ENCODE peak calls at places on chromosomes 16 and 17, in seven cellular contexts. G is H9, S is GM23338, B is heart right ventricle, H is IMR-90, D is fibroblast of lung, V is ovary. T is an unnamed sample.
A peak's percentile ranks its signal among the peaks of the same experiment; 100 is the strongest.

GRCh38 chr16:69413045-69413664 is 11.3 kb upstream of the CYB5B start:
- DNase-seq in V (no peak), G (no peak), B (no peak), H (no peak), D (no peak), S (no peak), T (no peak)

GRCh38 chr16:59192551-59193199 is 458.6 kb upstream of the GOT2 start:
- DNase-seq in B (no peak), G (peak; percentile 68), H (peak; percentile 11), S (peak; percentile 91), D (peak; percentile 34), V (no peak), T (no peak)

GRCh38 chr17:69246726-69247375 is 18.2 kb upstream of the ABCA10 start:
- DNase-seq in D (peak; percentile 76), H (peak; percentile 55), V (no peak), S (peak; percentile 79), B (no peak), G (no peak), T (peak; percentile 30)

GRCh38 chr17:11996722-11997146 is 541 bp downstream of the ZNF18 start:
- DNase-seq in V (no peak), S (peak; percentile 70), H (peak; percentile 28), G (no peak), D (peak; percentile 34), B (no peak), T (peak; percentile 31)

GRCh38 chr17:48539177-48539576 is 5.7 kb downstream of the HOXB2 start:
- DNase-seq in H (peak; percentile 90), D (peak; percentile 83), S (no peak), V (no peak), B (no peak), G (no peak), T (no peak)

GRCh38 chr17:65553646-65554567 is 7.5 kb downstream of the AXIN2 start:
- DNase-seq in S (no peak), D (no peak), V (peak; percentile 43), H (peak; percentile 17), B (no peak), G (no peak), T (no peak)

GRCh38 chr16:13920510-13920818 is 510 bp downstream of the ERCC4 start:
- DNase-seq in S (no peak), V (no peak), B (no peak), G (no peak), H (no peak), D (no peak), T (no peak)

GRCh38 chr17:80539022-80539421 is 5.6 kb upstream of the RPTOR start:
- DNase-seq in D (no peak), G (peak; percentile 46), S (peak; percentile 63), H (no peak), B (no peak), V (no peak), T (no peak)

GRCh38 chr17:43868236-43868994 is 21.4 kb downstream of the CD300LG start:
- DNase-seq in S (no peak), H (no peak), D (no peak), B (no peak), V (no peak), G (no peak), T (no peak)

GRCh38 chr17:48113201-48113676 is 5.7 kb downstream of the SNX11 start:
- DNase-seq in V (no peak), G (no peak), H (no peak), D (no peak), B (no peak), S (no peak), T (no peak)

GRCh38 chr16:47721016-47721673 is 260.0 kb downstream of the PHKB start:
- DNase-seq in V (no peak), H (no peak), S (no peak), B (no peak), D (no peak), G (no peak), T (no peak)

GRCh38 chr16:10517868-10518267 is 62.5 kb downstream of the EMP2 start:
- DNase-seq in S (peak; percentile 13), D (no peak), V (no peak), H (no peak), B (no peak), G (peak; percentile 52), T (no peak)

GRCh38 chr17:69486779-69487637 is 72.5 kb downstream of the MAP2K6 start:
- DNase-seq in G (no peak), H (no peak), D (no peak), V (no peak), B (no peak), S (no peak), T (no peak)

GRCh38 chr17:43917348-43918025 is 10.2 kb upstream of the MPP2 start:
- DNase-seq in D (peak; percentile 37), B (peak; percentile 40), G (peak; percentile 87), S (peak; percentile 82), V (no peak), H (peak; percentile 10), T (no peak)

GRCh38 chr17:68307443-68307842 is 16.1 kb downstream of the ARSG start:
- DNase-seq in G (no peak), V (no peak), H (no peak), S (no peak), D (no peak), B (no peak), T (no peak)

GRCh38 chr16:13453938-13454553 is 465.9 kb upstream of the ERCC4 start:
- DNase-seq in D (no peak), H (no peak), B (no peak), V (no peak), S (peak; percentile 82), G (no peak), T (no peak)

GRCh38 chr16:740764-741505 is at the start of gene CIAO3:
- DNase-seq in H (peak; percentile 89), G (peak; percentile 91), B (peak; percentile 91), D (peak; percentile 88), V (peak; percentile 90), S (peak; percentile 96), T (peak; percentile 85)

GRCh38 chr16:19375561-19376158 is 42.0 kb upstream of the TMC5 start:
- DNase-seq in D (peak; percentile 77), G (peak; percentile 30), B (peak; percentile 15), S (peak; percentile 67), V (peak; percentile 32), H (peak; percentile 56), T (peak; percentile 78)

GRCh38 chr17:12422632-12423031 is 243.1 kb upstream of the MYOCD start:
- DNase-seq in S (no peak), B (peak; percentile 66), D (no peak), V (peak; percentile 42), H (no peak), G (no peak), T (no peak)

GRCh38 chr17:44568311-44568710 is 11.0 kb downstream of the FZD2 start:
- DNase-seq in H (no peak), D (no peak), S (no peak), G (no peak), B (no peak), V (peak; percentile 27), T (no peak)

GRCh38 chr16:2756288-2757015 is 4.0 kb downstream of the SRRM2 start:
- DNase-seq in G (no peak), H (no peak), D (no peak), B (no peak), S (no peak), V (no peak), T (no peak)

GRCh38 chr16:2753523-2754020 is 1.1 kb downstream of the SRRM2 start:
- DNase-seq in H (no peak), V (no peak), D (no peak), S (no peak), G (no peak), B (no peak), T (no peak)

GRCh38 chr16:2761472-2761871 is 9.0 kb downstream of the SRRM2 start:
- DNase-seq in D (no peak), G (no peak), V (no peak), H (no peak), B (no peak), S (no peak), T (no peak)

GRCh38 chr16:2755158-2755557 is 2.7 kb downstream of the SRRM2 start:
- DNase-seq in B (no peak), S (no peak), G (no peak), V (no peak), D (no peak), H (no peak), T (no peak)

DNA sequence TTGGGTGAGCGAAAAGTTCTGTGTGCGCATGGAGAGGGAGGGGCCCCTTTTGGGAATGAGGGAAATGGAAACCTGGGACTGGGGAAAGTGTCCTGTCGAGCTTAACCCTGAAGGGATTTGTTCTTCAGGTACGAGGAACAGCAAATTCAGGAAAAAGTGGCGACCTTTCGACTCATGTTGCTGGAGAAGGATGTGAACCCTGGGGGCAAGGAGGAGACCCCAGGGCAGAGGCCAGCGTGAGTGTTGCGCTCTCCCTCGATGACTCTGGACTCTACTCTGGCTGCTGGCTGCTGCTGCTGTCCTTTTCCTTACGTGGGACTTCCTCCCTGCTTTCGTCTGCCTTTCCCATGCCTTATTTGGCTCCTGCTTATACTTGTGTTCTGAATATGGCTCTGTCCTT is 4.9 kb downstream of the SRRM2 start:
- DNase-seq in B (no peak), H (no peak), D (no peak), G (no peak), S (no peak), V (no peak), T (no peak)
- H3K27ac ChIP-seq in B (no peak overlapping the region), H (no peak overlapping the region), D (no peak overlapping the region), G (no peak overlapping the region), S (no peak overlapping the region), V (no peak overlapping the region), T (no peak overlapping the region)

DNA sequence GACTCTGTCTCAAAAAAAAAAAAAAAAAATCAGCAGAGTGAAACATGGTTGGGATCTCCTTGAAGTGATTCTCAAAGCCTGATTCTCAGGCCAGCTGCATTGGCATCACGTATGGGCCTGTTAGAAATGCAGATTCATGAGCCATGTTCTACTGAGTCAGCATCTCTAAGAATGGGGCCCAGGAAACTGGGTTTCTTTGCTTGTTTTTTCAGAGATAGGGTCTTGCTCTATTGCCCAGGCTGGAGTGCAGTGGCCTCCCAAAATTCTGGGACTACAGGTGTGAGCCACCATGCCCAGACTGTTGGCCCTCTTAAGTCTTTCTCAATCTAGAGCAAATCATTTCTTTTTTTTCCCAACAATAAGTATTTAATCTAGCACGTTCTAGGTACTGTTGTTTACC is 47.7 kb downstream of the CDK12 start:
- DNase-seq in S (no peak), H (no peak), G (no peak), B (no peak), V (no peak), D (no peak), T (no peak)
- TF ChIP-seq CTCF in S (no peak), H (no peak), G (no peak), B (no peak), V (no peak), D (no peak), T (no peak)

GRCh38 chr16:8621221-8621571 is 302 bp upstream of the METTL22 start:
- DNase-seq in D (no peak), S (no peak), B (no peak), G (no peak), V (no peak), H (no peak), T (no peak)
- H3K27ac ChIP-seq in D (no peak overlapping the region), S (no peak overlapping the region), B (peak overlapping the region; percentile 91), G (no peak overlapping the region), V (peak overlapping the region; percentile 11), H (no peak overlapping the region), T (peak overlapping the region; percentile 74)

DNA sequence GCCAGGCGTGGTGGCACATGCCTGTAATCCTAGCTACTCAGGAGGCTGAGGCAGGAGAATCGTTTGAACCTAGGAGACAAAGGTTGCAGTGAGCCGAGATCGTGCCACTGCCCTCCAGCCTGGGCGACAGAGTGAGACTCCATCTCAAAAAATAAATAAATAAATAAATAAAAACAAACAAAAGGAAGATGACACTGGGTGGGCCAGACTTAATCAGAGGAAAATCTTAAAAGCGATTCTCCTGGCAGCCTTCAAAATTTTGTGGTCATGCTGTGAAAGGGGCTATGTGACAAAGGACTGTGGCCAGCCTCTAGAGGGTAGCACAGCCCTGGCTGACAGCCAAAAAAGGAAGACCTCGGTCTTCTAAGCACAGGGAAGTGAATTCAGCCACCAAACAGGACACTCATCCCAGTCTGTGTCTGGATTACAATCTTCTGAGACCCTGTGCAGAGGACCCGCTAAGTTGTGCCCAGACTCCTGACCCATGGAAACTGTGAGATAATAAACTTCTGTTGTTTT is 391.1 kb downstream of the CNTNAP4 start:
- DNase-seq in D (no peak), B (no peak), H (no peak), S (peak; percentile 66), V (no peak), G (peak; percentile 58), T (no peak)
- TF ChIP-seq CTCF in D (no peak), B (no peak), H (no peak), S (peak; percentile 55), V (no peak), G (peak; percentile 66), T (no peak)

T was measured in RWPE1.